ENCODE peak calls at places on chromosome 4, in nine cellular contexts. V is stimulated activated CD4-positive, alpha-beta T cell treated with anti-CD3 and anti-CD28 coated beads, Interleukin-4, amount 100 ng/mL, for 24 hours; Z is lower lobe of right lung; I is Right ventricle myocardium superior; O is AG10803; G is CD8-positive, alpha-beta memory T cell; T is activated naive CD8-positive, alpha-beta T cell treated with anti-CD3 and anti-CD28 coated beads, Interleukin-2, amount 10 ng/mL, durations not matched to agents 7 days and 5 days; E is HuH-7.5; D is GM10248. X is an unnamed sample.

GRCh38 chr4:1176398-1177273 is 4.3 kb upstream of the SPON2 start:
- DNase-seq in G (no peak), D (peak; percentile 15), T (no peak), V (no peak), I (no peak), Z (no peak), O (no peak), E (no peak), X (no peak)

GRCh38 chr4:5921981-5922380 is 29.1 kb upstream of the CRMP1 start:
- DNase-seq in D (no peak), E (no peak), V (no peak), O (no peak), Z (no peak), I (no peak), T (no peak), G (no peak), X (no peak)

GRCh38 chr4:70946944-70947343 is 44.8 kb downstream of the MOB1B start:
- DNase-seq in G (no peak), Z (no peak), D (no peak), I (no peak), T (no peak), O (no peak), V (no peak), E (no peak), X (no peak)

GRCh38 chr4:102318105-102318504 is 27.2 kb downstream of the SLC39A8 start:
- DNase-seq in E (no peak), I (no peak), D (no peak), O (no peak), V (no peak), T (no peak), Z (no peak), G (no peak), X (no peak)

GRCh38 chr4:55409468-55410171 is 13.9 kb downstream of the TMEM165 start:
- DNase-seq in Z (no peak), V (no peak), I (no peak), T (no peak), G (no peak), O (peak; percentile 51), E (no peak), D (peak; percentile 25), X (peak; percentile 32)

GRCh38 chr4:112029642-112030235 is 115.5 kb upstream of the FAM241A start:
- DNase-seq in Z (no peak), G (no peak), E (no peak), O (peak; percentile 10), V (no peak), I (no peak), T (no peak), D (no peak), X (no peak)

GRCh38 chr4:179867300-179867878 is 2375.8 kb upstream of the TENM3 start:
- DNase-seq in O (no peak), V (no peak), I (peak; percentile 31), T (peak; percentile 51), E (no peak), Z (peak; percentile 46), D (peak; percentile 56), G (no peak), X (peak; percentile 2)

GRCh38 chr4:186228514-186228894 is 1.2 kb downstream of the KLKB1 start:
- DNase-seq in Z (no peak), G (no peak), V (no peak), T (no peak), E (no peak), I (no peak), D (no peak), O (no peak), X (no peak)

GRCh38 chr4:110823251-110823650 is 200.4 kb upstream of the PITX2 start:
- DNase-seq in D (no peak), I (no peak), G (no peak), T (no peak), E (no peak), O (peak; percentile 49), V (no peak), Z (no peak), X (no peak)

GRCh38 chr4:99011910-99012309 is 16.4 kb downstream of the METAP1 start:
- DNase-seq in O (no peak), D (no peak), Z (no peak), V (no peak), I (no peak), G (no peak), E (no peak), T (no peak), X (no peak)

GRCh38 chr4:13876940-13877339 is 249.4 kb upstream of the BOD1L1 start:
- DNase-seq in O (no peak), T (no peak), V (no peak), G (no peak), Z (no peak), D (no peak), E (no peak), I (no peak), X (no peak)

GRCh38 chr4:102575369-102576129 is 74.4 kb downstream of the NFKB1 start:
- DNase-seq in I (no peak), G (no peak), D (no peak), Z (no peak), O (no peak), E (no peak), V (no peak), T (no peak), X (no peak)

GRCh38 chr4:81621490-81621889 is 149.8 kb upstream of the RASGEF1B start:
- DNase-seq in Z (no peak), O (no peak), T (no peak), V (no peak), D (no peak), I (no peak), E (no peak), G (no peak), X (peak; percentile 31)

GRCh38 chr4:184392748-184393334 is 81.5 kb downstream of the IRF2 start:
- DNase-seq in E (no peak), G (no peak), T (no peak), I (peak; percentile 43), O (peak; percentile 33), V (no peak), D (no peak), Z (no peak), X (no peak)

GRCh38 chr4:31071807-31072486 is 351.8 kb downstream of the PCDH7 start:
- DNase-seq in E (no peak), V (no peak), T (no peak), O (no peak), G (no peak), D (no peak), Z (no peak), I (no peak), X (no peak)

GRCh38 chr4:11842620-11843263 is 414.0 kb upstream of the HS3ST1 start:
- DNase-seq in O (no peak), D (no peak), Z (no peak), G (no peak), E (no peak), T (no peak), I (no peak), V (no peak), X (no peak)

GRCh38 chr4:6271701-6272465 is 2.2 kb downstream of the WFS1 start:
- DNase-seq in D (no peak), I (peak; percentile 82), G (no peak), V (no peak), Z (peak; percentile 87), O (peak; percentile 9), E (no peak), T (no peak), X (no peak)

X was measured in germinal center.